ENCODE peak calls at places on chromosomes 16 and 17, in four cellular contexts. One of them, this sample, is unnamed.

GRCh38 chr17:63196772-63197335 is 230.8 kb downstream of the TANC2 start:
- DNase-seq in uterus: no peak
- DNase-seq in prostate gland: no peak
- DNase-seq in upper lobe of right lung: no peak
- DNase-seq in this sample: no peak

GRCh38 chr16:7338826-7339225 is 6.2 kb downstream of the RBFOX1 start:
- DNase-seq in uterus: no peak
- DNase-seq in prostate gland: no peak
- DNase-seq in upper lobe of right lung: no peak
- DNase-seq in this sample: no peak

GRCh38 chr17:43372273-43372911 is 26.4 kb upstream of the ARL4D start:
- DNase-seq in uterus: peak; percentile 54
- DNase-seq in prostate gland: no peak
- DNase-seq in upper lobe of right lung: no peak
- DNase-seq in this sample: no peak

GRCh38 chr17:48457080-48457836 is 27.2 kb upstream of the SKAP1 start:
- DNase-seq in uterus: peak; percentile 30
- DNase-seq in prostate gland: peak; percentile 26
- DNase-seq in upper lobe of right lung: peak; percentile 79
- DNase-seq in this sample: peak; percentile 84

GRCh38 chr17:80637286-80637703 is 92.7 kb downstream of the RPTOR start:
- DNase-seq in uterus: no peak
- DNase-seq in prostate gland: no peak
- DNase-seq in upper lobe of right lung: no peak
- DNase-seq in this sample: no peak

GRCh38 chr17:32142857-32143524 is 689 bp downstream of the RHOT1 start:
- DNase-seq in uterus: no peak
- DNase-seq in prostate gland: peak; percentile 47
- DNase-seq in upper lobe of right lung: peak; percentile 94
- DNase-seq in this sample: no peak

GRCh38 chr17:3033741-3034577 is 29.4 kb downstream of the OR1D5 start:
- DNase-seq in uterus: no peak
- DNase-seq in prostate gland: no peak
- DNase-seq in upper lobe of right lung: peak; percentile 53
- DNase-seq in this sample: peak; percentile 63

GRCh38 chr17:38559025-38559879 is 46.5 kb downstream of the SRCIN1 start:
- DNase-seq in uterus: peak; percentile 88
- DNase-seq in prostate gland: peak; percentile 95
- DNase-seq in upper lobe of right lung: peak; percentile 95
- DNase-seq in this sample: peak; percentile 93

GRCh38 chr16:70768205-70768580 is 32.8 kb downstream of the VAC14 start:
- DNase-seq in uterus: no peak
- DNase-seq in prostate gland: no peak
- DNase-seq in upper lobe of right lung: no peak
- DNase-seq in this sample: no peak

GRCh38 chr16:1978476-1979120 is 2.7 kb downstream of the NOXO1 start:
- DNase-seq in uterus: no peak
- DNase-seq in prostate gland: peak; percentile 66
- DNase-seq in upper lobe of right lung: no peak
- DNase-seq in this sample: no peak

GRCh38 chr17:16285646-16286008 is 67.6 kb downstream of the CENPV start:
- DNase-seq in uterus: no peak
- DNase-seq in prostate gland: no peak
- DNase-seq in upper lobe of right lung: no peak
- DNase-seq in this sample: no peak

GRCh38 chr17:15414502-15415348 is 52.7 kb downstream of the CDRT4 start:
- DNase-seq in uterus: no peak
- DNase-seq in prostate gland: no peak
- DNase-seq in upper lobe of right lung: peak; percentile 82
- DNase-seq in this sample: no peak

GRCh38 chr17:36855459-36855858 is 81.8 kb upstream of the LHX1 start:
- DNase-seq in uterus: no peak
- DNase-seq in prostate gland: no peak
- DNase-seq in upper lobe of right lung: no peak
- DNase-seq in this sample: no peak

GRCh38 chr17:59899099-59899498 is 6.2 kb downstream of the RPS6KB1 start:
- DNase-seq in uterus: no peak
- DNase-seq in prostate gland: no peak
- DNase-seq in upper lobe of right lung: no peak
- DNase-seq in this sample: no peak

GRCh38 chr17:18191071-18191667 is 7.5 kb downstream of the ALKBH5 start:
- DNase-seq in uterus: no peak
- DNase-seq in prostate gland: no peak
- DNase-seq in upper lobe of right lung: no peak
- DNase-seq in this sample: no peak

GRCh38 chr16:68105611-68106010 is 20.4 kb downstream of the NFATC3 start:
- DNase-seq in uterus: no peak
- DNase-seq in prostate gland: no peak
- DNase-seq in upper lobe of right lung: no peak
- DNase-seq in this sample: no peak

GRCh38 chr17:18860161-18860972 is 2.4 kb downstream of the PRPSAP2 start:
- DNase-seq in uterus: no peak
- DNase-seq in prostate gland: no peak
- DNase-seq in upper lobe of right lung: no peak
- DNase-seq in this sample: no peak

GRCh38 chr17:41160648-41161047 is at the start of gene KRTAP4-4:
- DNase-seq in uterus: no peak
- DNase-seq in prostate gland: no peak
- DNase-seq in upper lobe of right lung: no peak
- DNase-seq in this sample: no peak

GRCh38 chr17:50129946-50130777 is at the start of gene SAMD14:
- DNase-seq in uterus: no peak
- DNase-seq in prostate gland: no peak
- DNase-seq in upper lobe of right lung: peak; percentile 69
- DNase-seq in this sample: no peak

GRCh38 chr17:48804936-48805411 is 12.1 kb downstream of the TTLL6 start:
- DNase-seq in uterus: peak; percentile 49
- DNase-seq in prostate gland: peak; percentile 27
- DNase-seq in upper lobe of right lung: peak; percentile 79
- DNase-seq in this sample: peak; percentile 85

GRCh38 chr16:48564544-48565444 is 45.2 kb downstream of the N4BP1 start:
- DNase-seq in uterus: no peak
- DNase-seq in prostate gland: no peak
- DNase-seq in upper lobe of right lung: no peak
- DNase-seq in this sample: no peak

GRCh38 chr17:7851438-7852261 is 3.2 kb upstream of the TMEM88 start:
- DNase-seq in uterus: peak; percentile 91
- DNase-seq in prostate gland: peak; percentile 90
- DNase-seq in upper lobe of right lung: peak; percentile 96
- DNase-seq in this sample: peak; percentile 94

GRCh38 chr16:69112285-69113129 is 7.1 kb downstream of the HAS3 start:
- DNase-seq in uterus: no peak
- DNase-seq in prostate gland: no peak
- DNase-seq in upper lobe of right lung: peak; percentile 82
- DNase-seq in this sample: peak; percentile 86

GRCh38 chr17:5118219-5118618 is 2.4 kb downstream of the USP6 start:
- DNase-seq in uterus: no peak
- DNase-seq in prostate gland: no peak
- DNase-seq in upper lobe of right lung: no peak
- DNase-seq in this sample: peak; percentile 17

GRCh38 chr17:64787255-64787920 is 125.3 kb upstream of the SMURF2 start:
- DNase-seq in uterus: no peak
- DNase-seq in prostate gland: no peak
- DNase-seq in upper lobe of right lung: no peak
- DNase-seq in this sample: no peak

GRCh38 chr17:22305356-22306071 is 613.2 kb downstream of the KCNJ18 start:
- DNase-seq in uterus: no peak
- DNase-seq in prostate gland: no peak
- DNase-seq in upper lobe of right lung: no peak
- DNase-seq in this sample: no peak

DNA sequence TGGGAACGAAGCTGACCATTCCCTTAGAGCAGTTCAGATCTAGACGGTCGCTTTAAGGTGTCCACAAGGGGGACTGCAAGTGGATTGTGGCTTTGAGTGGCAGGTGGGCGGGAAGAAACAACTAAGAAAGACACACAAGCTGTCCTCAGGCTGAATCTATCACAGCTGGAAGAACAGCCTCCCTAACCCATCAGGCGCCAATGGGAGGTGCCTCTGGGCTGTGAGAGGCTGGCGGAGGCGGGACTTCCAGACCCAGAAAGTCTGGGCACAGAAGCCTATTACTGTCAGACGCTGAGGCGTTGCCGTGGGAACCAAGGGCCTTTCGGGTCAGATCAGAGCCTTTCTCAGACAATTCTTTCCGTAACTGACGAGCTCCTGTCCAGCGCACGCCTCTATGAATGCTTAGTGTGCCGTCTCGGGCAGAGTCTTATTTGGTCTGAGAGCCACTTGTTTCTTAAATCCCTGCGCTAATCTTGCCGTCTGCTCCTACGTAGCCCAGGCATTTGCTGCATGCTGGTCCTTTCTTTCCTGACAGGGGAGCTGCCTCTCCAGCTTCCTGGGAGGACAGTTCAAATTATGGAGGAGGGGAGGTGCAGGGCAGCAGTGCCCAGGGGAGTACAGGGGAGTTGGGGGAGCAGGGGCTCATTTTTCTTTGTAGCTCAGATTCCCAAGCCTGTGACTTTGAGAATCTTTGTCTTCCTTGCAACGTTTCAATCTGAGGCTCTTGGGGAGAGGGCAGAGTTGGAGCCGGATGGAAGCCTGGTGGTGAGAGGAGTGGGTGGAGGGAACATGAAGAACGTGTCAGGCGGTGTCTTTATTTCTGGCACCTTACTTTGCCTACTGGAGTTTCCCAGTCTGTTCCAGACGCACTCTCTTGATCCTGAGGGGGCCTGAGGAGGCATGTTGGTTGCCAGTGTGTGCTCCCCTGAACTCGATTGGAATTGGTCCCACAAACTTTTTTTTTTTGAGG is 618.7 kb downstream of the KCNJ18 start:
- DNase-seq in uterus: no peak
- DNase-seq in prostate gland: no peak
- DNase-seq in upper lobe of right lung: no peak
- DNase-seq in this sample: no peak
- H3K9me3 ChIP-seq in uterus: no peaks in the 10 kb centered on the region
- H3K9me3 ChIP-seq in prostate gland: no peaks in the 10 kb centered on the region
- H3K9me3 ChIP-seq in upper lobe of right lung: no peaks in the 10 kb centered on the region
- H3K9me3 ChIP-seq in this sample: no peaks in the 10 kb centered on the region

GRCh38 chr17:34637548-34638525 is 58.5 kb downstream of the TMEM132E start:
- DNase-seq in uterus: peak; percentile 57
- DNase-seq in prostate gland: peak; percentile 66
- DNase-seq in upper lobe of right lung: peak; percentile 88
- DNase-seq in this sample: peak; percentile 89
- H3K27ac ChIP-seq in uterus: no peak overlapping the region
- H3K27ac ChIP-seq in prostate gland: no peak overlapping the region
- H3K27ac ChIP-seq in upper lobe of right lung: no peak overlapping the region
- H3K27ac ChIP-seq in this sample: no peak overlapping the region

DNA sequence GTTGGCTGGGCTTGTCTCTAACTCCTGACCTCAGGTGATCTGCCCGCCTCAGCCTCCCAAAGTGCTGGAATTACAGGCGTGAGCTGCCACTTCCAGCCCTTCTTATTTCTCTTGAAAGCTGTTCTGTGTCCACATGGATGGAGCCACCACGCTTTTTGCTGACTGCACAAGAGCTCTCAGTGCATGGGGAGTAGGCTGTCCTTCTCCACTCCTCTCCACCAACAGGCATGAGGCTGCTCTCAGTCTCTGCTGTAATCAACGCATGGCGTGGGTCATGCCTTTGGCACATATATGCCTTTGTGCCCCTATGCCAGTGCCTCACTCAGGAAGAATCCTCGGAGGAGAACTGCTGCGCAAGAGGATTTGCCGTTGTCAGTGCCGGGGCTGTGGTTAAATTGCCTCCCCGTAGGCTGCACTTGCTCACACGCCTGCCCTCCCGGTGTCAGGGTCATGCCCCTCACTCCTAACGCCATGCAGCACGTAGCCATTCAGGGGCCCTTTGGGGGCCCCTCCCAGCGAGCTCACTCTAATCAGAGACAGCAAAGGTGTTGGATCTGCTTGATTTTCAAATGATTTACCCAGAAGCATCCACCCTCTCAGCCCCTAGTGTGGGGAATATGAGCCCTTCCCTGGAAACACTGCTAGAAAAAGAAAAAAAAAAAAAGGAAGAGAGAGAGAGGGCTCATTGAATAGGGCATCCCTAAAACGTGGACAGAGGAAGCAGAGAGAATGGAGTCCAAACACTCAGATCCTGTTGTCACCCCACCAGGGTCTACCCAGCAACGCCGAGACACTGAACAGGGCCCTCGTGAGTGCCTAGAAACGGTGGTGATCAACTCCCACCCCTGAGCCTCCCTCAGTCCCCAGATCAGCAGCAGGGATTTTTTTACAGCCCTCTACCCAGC is 47.5 kb upstream of the ZCCHC14 start:
- DNase-seq in uterus: no peak
- DNase-seq in prostate gland: no peak
- DNase-seq in upper lobe of right lung: no peak
- DNase-seq in this sample: peak; percentile 42
- H3K4me3 ChIP-seq in uterus: no peak overlapping the region
- H3K4me3 ChIP-seq in prostate gland: no peak overlapping the region
- H3K4me3 ChIP-seq in upper lobe of right lung: no peak overlapping the region
- H3K4me3 ChIP-seq in this sample: no peak overlapping the region

DNA sequence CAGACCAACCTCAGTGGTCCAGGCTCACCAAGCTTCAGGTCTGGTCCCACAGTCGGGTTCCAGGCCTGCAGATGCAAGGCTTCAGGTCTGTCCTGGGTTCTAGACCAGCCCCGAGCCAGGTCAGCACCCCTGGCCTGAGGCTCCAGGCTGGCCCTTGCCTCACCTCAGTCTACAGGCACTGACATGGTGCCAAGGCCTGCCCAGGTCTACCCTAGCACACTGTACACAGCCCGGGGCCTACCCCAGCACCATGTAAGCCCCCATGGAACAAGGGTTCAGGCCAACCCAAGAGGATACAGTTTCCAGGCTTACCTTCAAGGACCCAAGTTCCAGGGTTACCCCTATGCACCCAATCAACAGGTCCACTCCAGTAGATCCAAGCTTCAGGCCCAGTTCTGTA is 26.8 kb downstream of the ZFP1 start:
- DNase-seq in uterus: no peak
- DNase-seq in prostate gland: no peak
- DNase-seq in upper lobe of right lung: no peak
- DNase-seq in this sample: no peak
- H3K9me3 ChIP-seq in uterus: peaks cover 19% of the 10 kb centered on the region
- H3K9me3 ChIP-seq in prostate gland: no peaks in the 10 kb centered on the region
- H3K9me3 ChIP-seq in upper lobe of right lung: peaks cover 22% of the 10 kb centered on the region
- H3K9me3 ChIP-seq in this sample: peaks cover 6% of the 10 kb centered on the region

DNA sequence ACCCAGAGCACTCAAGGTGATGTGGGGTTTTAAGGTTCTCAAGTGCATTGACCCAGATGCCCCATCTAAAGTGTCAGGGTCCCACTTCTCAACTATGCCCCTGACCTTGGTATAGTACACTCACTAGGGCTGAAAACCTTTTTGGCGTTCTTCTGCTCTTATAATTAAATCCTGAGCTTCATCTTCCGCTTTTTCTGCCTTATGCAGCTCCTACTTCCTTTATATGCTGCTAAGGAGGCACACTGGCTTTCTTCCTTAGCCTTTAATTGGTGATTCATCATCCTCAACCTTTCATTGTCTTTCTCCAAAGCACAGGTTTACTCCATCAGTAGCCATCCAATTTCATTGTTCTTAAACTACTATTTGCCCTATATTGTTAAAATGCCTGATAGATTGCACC is 5.3 kb upstream of the NF1 start:
- DNase-seq in uterus: no peak
- DNase-seq in prostate gland: no peak
- DNase-seq in upper lobe of right lung: no peak
- DNase-seq in this sample: no peak
- H3K27ac ChIP-seq in uterus: no peak overlapping the region
- H3K27ac ChIP-seq in prostate gland: no peak overlapping the region
- H3K27ac ChIP-seq in upper lobe of right lung: no peak overlapping the region
- H3K27ac ChIP-seq in this sample: no peak overlapping the region

This sample was measured in aorta.